ENCODE peak calls at places on chromosome 12, in eight cellular contexts. C is cortex of kidney; X is left ventricle myocardium inferior; R is stimulated activated CD8-positive, alpha-beta memory T cell treated with anti-CD3 and anti-CD28 coated beads, Interleukin-2, amount 100 ng/mL, for 1 hour; E is stimulated activated CD4-positive, alpha-beta T cell treated with anti-CD3 and anti-CD28 coated beads, Interleukin-1b, Interleukin-23, amount 100 ng/mL, for 1 hour; Z is mucosa of gallbladder; H is stromal cell of bone marrow; N is HT1080. L is an unnamed sample.

GRCh38 chr12:124484067-124484466 is 83.3 kb downstream of the NCOR2 start:
- DNase-seq in C (no peak), X (no peak), R (no peak), E (no peak), Z (no peak), H (no peak), N (no peak), L (no peak)

GRCh38 chr12:41981758-41982157 is 162.9 kb downstream of the GXYLT1 start:
- DNase-seq in C (no peak), X (no peak), R (no peak), E (no peak), Z (no peak), H (peak), N (peak), L (no peak)

GRCh38 chr12:132545955-132546354 is 56.0 kb downstream of the FBRSL1 start:
- DNase-seq in C (no peak), X (no peak), R (no peak), E (no peak), Z (no peak), H (no peak), N (no peak), L (no peak)

GRCh38 chr12:121033625-121034349 is 5.3 kb downstream of the OASL start:
- DNase-seq in C (no peak), X (no peak), R (peak), E (peak), Z (no peak), H (peak), N (peak), L (no peak)

GRCh38 chr12:4274396-4274959 is 916 bp downstream of the CCND2 start:
- DNase-seq in C (no peak), X (no peak), R (no peak), E (no peak), Z (no peak), H (no peak), N (no peak), L (no peak)

GRCh38 chr12:89245090-89245489 is 107.2 kb downstream of the DUSP6 start:
- DNase-seq in C (no peak), X (no peak), R (no peak), E (no peak), Z (no peak), H (no peak), N (no peak), L (peak)

GRCh38 chr12:118311666-118312065 is 61.0 kb downstream of the TAOK3 start:
- DNase-seq in C (no peak), X (no peak), R (no peak), E (no peak), Z (no peak), H (no peak), N (no peak), L (peak)

GRCh38 chr12:54388214-54389138 is 3.9 kb upstream of the ZNF385A start:
- DNase-seq in C (no peak), X (no peak), R (no peak), E (no peak), Z (no peak), H (no peak), N (no peak), L (no peak)

GRCh38 chr12:21566907-21567355 is 37.7 kb downstream of the GYS2 start:
- DNase-seq in C (no peak), X (no peak), R (no peak), E (no peak), Z (no peak), H (peak), N (no peak), L (no peak)

GRCh38 chr12:110739894-110740293 is 2.8 kb downstream of the PPP1CC start:
- DNase-seq in C (no peak), X (no peak), R (no peak), E (no peak), Z (no peak), H (no peak), N (no peak), L (no peak)

GRCh38 chr12:26156201-26156871 is 31.5 kb upstream of the BHLHE41 start:
- DNase-seq in C (no peak), X (no peak), R (no peak), E (no peak), Z (no peak), H (no peak), N (no peak), L (peak)

GRCh38 chr12:124098887-124099286 is 125.9 kb downstream of the ZNF664 start:
- DNase-seq in C (no peak), X (no peak), R (no peak), E (no peak), Z (no peak), H (no peak), N (no peak), L (no peak)

GRCh38 chr12:107374136-107374535 is 280.8 kb upstream of the CRY1 start:
- DNase-seq in C (no peak), X (no peak), R (no peak), E (no peak), Z (no peak), H (no peak), N (no peak), L (no peak)

GRCh38 chr12:99135376-99135775 is 490.3 kb downstream of the APAF1 start:
- DNase-seq in C (no peak), X (no peak), R (no peak), E (no peak), Z (no peak), H (no peak), N (no peak), L (no peak)

GRCh38 chr12:2768224-2768961 is 26.4 kb upstream of the FKBP4 start:
- DNase-seq in C (no peak), X (no peak), R (no peak), E (no peak), Z (no peak), H (no peak), N (no peak), L (no peak)

GRCh38 chr12:94716339-94716738 is 66.0 kb upstream of the TMCC3 start:
- DNase-seq in C (no peak), X (no peak), R (no peak), E (no peak), Z (no peak), H (no peak), N (no peak), L (no peak)

GRCh38 chr12:120994059-120994458 is 15.7 kb downstream of the HNF1A start:
- DNase-seq in C (no peak), X (no peak), R (no peak), E (no peak), Z (no peak), H (no peak), N (no peak), L (no peak)

GRCh38 chr12:52231305-52232232 is 1.5 kb upstream of the KRT7 start:
- DNase-seq in C (no peak), X (no peak), R (no peak), E (no peak), Z (no peak), H (no peak), N (no peak), L (no peak)

GRCh38 chr12:57416039-57416996 is 14.5 kb downstream of the R3HDM2 start:
- DNase-seq in C (no peak), X (no peak), R (no peak), E (no peak), Z (no peak), H (peak), N (peak), L (no peak)

GRCh38 chr12:54005853-54006699 is 2.7 kb upstream of the HOXC8 start:
- DNase-seq in C (no peak), X (peak), R (peak), E (peak), Z (peak), H (peak), N (peak), L (peak)

GRCh38 chr12:63223128-63223527 is 72.1 kb upstream of the AVPR1A start:
- DNase-seq in C (no peak), X (no peak), R (no peak), E (no peak), Z (no peak), H (no peak), N (no peak), L (no peak)

GRCh38 chr12:46915861-46916260 is 90.1 kb upstream of the SLC38A4 start:
- DNase-seq in C (no peak), X (no peak), R (no peak), E (no peak), Z (no peak), H (peak), N (no peak), L (no peak)

GRCh38 chr12:50839032-50839431 is 3.7 kb upstream of the TMPRSS12 start:
- DNase-seq in C (no peak), X (no peak), R (no peak), E (no peak), Z (no peak), H (no peak), N (no peak), L (no peak)

GRCh38 chr12:121128908-121129704 is 3.6 kb upstream of the P2RX7 start:
- DNase-seq in C (no peak), X (peak), R (peak), E (peak), Z (peak), H (peak), N (peak), L (peak)

GRCh38 chr12:132207083-132207775 is 63.0 kb downstream of the NOC4L start:
- DNase-seq in C (no peak), X (no peak), R (no peak), E (no peak), Z (no peak), H (no peak), N (no peak), L (no peak)

GRCh38 chr12:126055521-126055920 is 990.3 kb downstream of the AACS start:
- DNase-seq in C (no peak), X (no peak), R (no peak), E (no peak), Z (no peak), H (peak), N (peak), L (no peak)

GRCh38 chr12:104357431-104357952 is 54.0 kb downstream of the EID3 start:
- DNase-seq in C (no peak), X (no peak), R (no peak), E (no peak), Z (no peak), H (peak), N (no peak), L (no peak)

GRCh38 chr12:6839482-6840201 is 1.1 kb upstream of the GNB3 start:
- DNase-seq in C (no peak), X (no peak), R (no peak), E (no peak), Z (no peak), H (no peak), N (no peak), L (no peak)

GRCh38 chr12:53495903-53496751 is 3.1 kb downstream of the MAP3K12 start:
- DNase-seq in C (no peak), X (no peak), R (no peak), E (no peak), Z (peak), H (peak), N (no peak), L (peak)

GRCh38 chr12:101172316-101172715 is 37.7 kb downstream of the SLC5A8 start:
- DNase-seq in C (no peak), X (no peak), R (no peak), E (no peak), Z (no peak), H (no peak), N (peak), L (peak)

GRCh38 chr12:52230364-52231281 is 2.4 kb upstream of the KRT7 start:
- DNase-seq in C (no peak), X (peak), R (no peak), E (no peak), Z (no peak), H (peak), N (peak), L (no peak)

GRCh38 chr12:48973531-48973930 is 2.0 kb upstream of the WNT10B start:
- DNase-seq in C (no peak), X (peak), R (no peak), E (no peak), Z (no peak), H (no peak), N (no peak), L (no peak)

GRCh38 chr12:124281309-124281708 is 13.6 kb upstream of the RFLNA start:
- DNase-seq in C (no peak), X (no peak), R (no peak), E (no peak), Z (no peak), H (no peak), N (no peak), L (no peak)

GRCh38 chr12:32920506-32921085 is 24.0 kb upstream of the PKP2 start:
- DNase-seq in C (no peak), X (no peak), R (no peak), E (no peak), Z (no peak), H (no peak), N (no peak), L (peak)

GRCh38 chr12:2958432-2959193 is 584 bp upstream of the TEAD4 start:
- DNase-seq in C (no peak), X (peak), R (no peak), E (no peak), Z (peak), H (no peak), N (peak), L (peak)

GRCh38 chr12:12272869-12273268 is 6.0 kb upstream of the LRP6 start:
- DNase-seq in C (no peak), X (no peak), R (no peak), E (no peak), Z (no peak), H (no peak), N (peak), L (no peak)

GRCh38 chr12:74514098-74514872 is 23.4 kb upstream of the ATXN7L3B start:
- DNase-seq in C (no peak), X (no peak), R (no peak), E (no peak), Z (no peak), H (no peak), N (no peak), L (no peak)

GRCh38 chr12:49577589-49578315 is 9.8 kb upstream of the MCRS1 start:
- DNase-seq in C (no peak), X (no peak), R (no peak), E (no peak), Z (no peak), H (no peak), N (no peak), L (no peak)

GRCh38 chr12:24038211-24038997 is 88.9 kb upstream of the SOX5 start:
- DNase-seq in C (no peak), X (no peak), R (no peak), E (no peak), Z (no peak), H (no peak), N (no peak), L (no peak)

L was measured in KBM-7.